ENCODE peak calls at places on chromosomes 6 and 20, in ten cellular contexts. A is mesothelial cell of epicardium, M is AG09309, O is cardiac fibroblast, L is brain microvascular endothelial cell, H is psoas muscle, T is fibroblast of the aortic adventitia, V is HFFc6, U is NCI-H187 treated with DMSO at 0.1 percent for 48 hours, I is hypothalamus. K is an unnamed sample.

GRCh38 chr20:50980851-50981713 is 22.5 kb downstream of the MOCS3 start:
- DNase-seq in M (no peak), I (peak; percentile 31), A (peak; percentile 76), O (peak; percentile 81), H (no peak), T (peak; percentile 71), V (peak; percentile 71), L (peak; percentile 68), U (no peak), K (peak; percentile 71)

GRCh38 chr6:70312165-70312564 is 9.3 kb upstream of the COL9A1 start:
- DNase-seq in O (peak; percentile 79), V (peak; percentile 76), L (peak; percentile 77), U (no peak), M (peak; percentile 32), I (no peak), A (no peak), H (no peak), T (peak; percentile 64), K (peak; percentile 91)

GRCh38 chr6:12748815-12749521 is 32.4 kb downstream of the PHACTR1 start:
- DNase-seq in M (no peak), O (no peak), I (peak; percentile 1), A (no peak), H (no peak), V (no peak), U (peak; percentile 37), T (no peak), L (no peak), K (peak; percentile 70)

GRCh38 chr20:31835977-31836852 is 9.2 kb downstream of the FOXS1 start:
- DNase-seq in V (peak; percentile 86), I (peak; percentile 32), U (no peak), L (peak; percentile 93), M (peak; percentile 51), H (peak; percentile 94), A (no peak), O (peak; percentile 93), T (peak; percentile 89), K (peak; percentile 97)

GRCh38 chr6:151551223-151551857 is 57.5 kb downstream of the CCDC170 start:
- DNase-seq in I (no peak), A (no peak), V (no peak), H (no peak), U (no peak), M (no peak), L (no peak), T (no peak), O (no peak), K (no peak)

GRCh38 chr20:53331151-53331973 is 262.3 kb downstream of the ZNF217 start:
- DNase-seq in M (no peak), L (peak; percentile 17), I (no peak), V (no peak), T (peak; percentile 11), H (no peak), U (no peak), O (no peak), A (no peak), K (peak; percentile 84)

GRCh38 chr20:24917797-24918578 is 31.1 kb upstream of the CST7 start:
- DNase-seq in V (peak; percentile 25), O (peak; percentile 71), I (peak; percentile 64), U (no peak), T (peak; percentile 74), H (peak; percentile 78), M (peak; percentile 5), L (peak; percentile 61), A (peak; percentile 81), K (peak; percentile 30)

GRCh38 chr20:54134445-54135220 is 39.2 kb downstream of the CYP24A1 start:
- DNase-seq in A (no peak), V (peak; percentile 89), H (no peak), U (no peak), I (no peak), L (peak; percentile 90), O (peak; percentile 76), M (no peak), T (peak; percentile 47), K (peak; percentile 73)

GRCh38 chr6:14858808-14859207 is 387.1 kb upstream of the JARID2 start:
- DNase-seq in U (no peak), V (no peak), O (no peak), H (no peak), L (no peak), M (no peak), I (no peak), T (no peak), A (no peak), K (no peak)

GRCh38 chr6:137491478-137491877 is 2.7 kb downstream of the OLIG3 start:
- DNase-seq in U (no peak), V (no peak), O (no peak), T (no peak), A (no peak), H (no peak), M (no peak), I (no peak), L (no peak), K (no peak)

GRCh38 chr20:54398814-54399213 is 76.6 kb upstream of the DOK5 start:
- DNase-seq in V (no peak), U (no peak), M (no peak), O (no peak), A (no peak), L (no peak), H (no peak), T (no peak), I (no peak), K (no peak)

GRCh38 chr20:33188421-33188820 is 20.5 kb downstream of the BPIFA2 start:
- DNase-seq in V (no peak), U (no peak), H (no peak), L (no peak), T (no peak), A (no peak), M (no peak), O (no peak), I (no peak), K (no peak)

GRCh38 chr20:7180261-7181045 is 413.0 kb downstream of the BMP2 start:
- DNase-seq in T (peak; percentile 70), O (peak; percentile 75), I (no peak), L (no peak), V (no peak), U (no peak), H (no peak), M (no peak), A (no peak), K (no peak)

GRCh38 chr6:38638941-38639497 is 710 bp downstream of the BTBD9 start:
- DNase-seq in A (no peak), M (no peak), I (peak; percentile 33), U (no peak), H (no peak), O (peak; percentile 57), V (peak; percentile 39), L (peak; percentile 38), T (peak; percentile 51), K (peak; percentile 72)

GRCh38 chr20:1895674-1896496 is 678 bp downstream of the SIRPA start:
- DNase-seq in O (peak; percentile 25), H (peak; percentile 81), A (no peak), I (no peak), L (no peak), T (peak; percentile 27), M (no peak), U (no peak), V (no peak), K (peak; percentile 19)

GRCh38 chr20:62837790-62838458 is 21.1 kb downstream of the COL9A3 start:
- DNase-seq in I (no peak), A (no peak), T (no peak), O (no peak), M (no peak), V (no peak), L (no peak), H (peak; percentile 50), U (no peak), K (no peak)

GRCh38 chr6:150169609-150170008 is 26.8 kb downstream of the PPP1R14C start:
- DNase-seq in O (peak; percentile 63), U (no peak), T (peak; percentile 49), I (no peak), V (peak; percentile 70), H (no peak), L (peak; percentile 5), M (peak; percentile 72), A (no peak), K (peak; percentile 86)

GRCh38 chr20:24985802-24986201 is 6.7 kb downstream of the APMAP start:
- DNase-seq in V (no peak), I (no peak), H (peak; percentile 41), T (no peak), M (no peak), U (no peak), O (no peak), L (no peak), A (no peak), K (no peak)

GRCh38 chr6:79601020-79601609 is 30.0 kb upstream of the SH3BGRL2 start:
- DNase-seq in L (peak; percentile 71), I (no peak), A (no peak), H (no peak), O (peak; percentile 69), T (peak; percentile 11), V (peak; percentile 60), M (peak; percentile 37), U (no peak), K (peak; percentile 67)

GRCh38 chr6:143673638-143674037 is 4.1 kb upstream of the PHACTR2 start:
- DNase-seq in O (peak; percentile 88), M (peak; percentile 54), U (no peak), V (peak; percentile 75), A (no peak), H (no peak), L (peak; percentile 32), I (no peak), T (peak; percentile 89), K (peak; percentile 83)

GRCh38 chr6:13725570-13725969 is 13.9 kb upstream of the RANBP9 start:
- DNase-seq in V (peak; percentile 35), I (no peak), H (no peak), A (no peak), L (no peak), T (peak; percentile 42), O (peak; percentile 26), U (no peak), M (no peak), K (peak; percentile 72)

GRCh38 chr20:48564997-48565396 is 262.8 kb downstream of the PREX1 start:
- DNase-seq in O (no peak), A (no peak), L (no peak), T (no peak), M (no peak), H (no peak), V (no peak), I (no peak), U (no peak), K (no peak)

GRCh38 chr6:46098678-46099077 is 31.1 kb upstream of the ENPP4 start:
- DNase-seq in U (no peak), T (no peak), A (no peak), V (no peak), O (no peak), L (no peak), M (no peak), I (peak; percentile 31), H (peak; percentile 58), K (no peak)

GRCh38 chr6:10719386-10720228 is 3.3 kb upstream of the TMEM14C start:
- DNase-seq in U (no peak), I (no peak), O (peak; percentile 55), M (no peak), L (peak; percentile 14), V (no peak), H (peak; percentile 54), T (peak; percentile 48), A (no peak), K (no peak)

GRCh38 chr6:142300758-142301251 is 1.0 kb upstream of the ADGRG6 start:
- DNase-seq in O (peak; percentile 82), U (no peak), T (peak; percentile 82), L (peak; percentile 73), H (no peak), V (peak; percentile 68), I (no peak), M (no peak), A (peak; percentile 40), K (no peak)

GRCh38 chr20:53847843-53848185 is 222.6 kb downstream of the BCAS1 start:
- DNase-seq in M (no peak), T (no peak), A (no peak), H (no peak), L (no peak), O (no peak), I (no peak), V (no peak), U (no peak), K (no peak)

GRCh38 chr20:6906871-6907270 is 139.4 kb downstream of the BMP2 start:
- DNase-seq in V (no peak), T (no peak), U (no peak), I (no peak), A (no peak), L (no peak), M (no peak), H (no peak), O (no peak), K (no peak)

GRCh38 chr6:52227495-52227894 is 16.8 kb downstream of the IL17F start:
- DNase-seq in H (no peak), T (no peak), I (no peak), M (no peak), V (no peak), L (no peak), O (no peak), U (no peak), A (no peak), K (peak; percentile 44)

K was measured in Daoy.